ENCODE peak calls at places on chromosome 9, in seven cellular contexts. W, N, P, S, J, X and T are unnamed samples.

GRCh38 chr9:33159760-33160127 is 7.4 kb downstream of the B4GALT1 start:
- DNase-seq in X (peak; percentile 61), S (no peak), W (no peak), J (peak; percentile 58), N (no peak), P (peak; percentile 64), T (no peak)

GRCh38 chr9:127742435-127743088 is 7.5 kb upstream of the TOR2A start:
- DNase-seq in W (peak; percentile 68), N (peak; percentile 97), J (no peak), P (no peak), S (peak; percentile 90), X (no peak), T (peak; percentile 71)

GRCh38 chr9:36470891-36471290 is 70.8 kb upstream of the RNF38 start:
- DNase-seq in P (peak; percentile 61), N (no peak), W (peak; percentile 39), J (peak; percentile 70), X (peak; percentile 60), S (no peak), T (peak; percentile 73)

GRCh38 chr9:18296702-18297531 is 177.0 kb upstream of the ADAMTSL1 start:
- DNase-seq in J (no peak), S (no peak), P (no peak), X (no peak), W (no peak), N (no peak), T (no peak)

GRCh38 chr9:137382728-137383452 is 40.1 kb downstream of the EXD3 start:
- DNase-seq in W (no peak), P (peak; percentile 21), J (no peak), N (peak; percentile 45), X (no peak), S (no peak), T (no peak)

GRCh38 chr9:97307091-97307490 is 368 bp upstream of the CCDC180 start:
- DNase-seq in S (peak; percentile 97), J (peak; percentile 65), N (peak; percentile 99), P (peak; percentile 84), X (peak; percentile 57), W (peak; percentile 87), T (peak; percentile 54)

GRCh38 chr9:98081477-98082219 is 25.1 kb downstream of the NANS start:
- DNase-seq in J (peak; percentile 57), P (no peak), N (no peak), X (no peak), W (peak; percentile 37), S (no peak), T (peak; percentile 85)

GRCh38 chr9:95109456-95109855 is 208.1 kb downstream of the FANCC start:
- DNase-seq in X (no peak), S (no peak), J (no peak), P (no peak), W (no peak), N (no peak), T (no peak)

GRCh38 chr9:112339886-112340285 is 6.5 kb upstream of the PTBP3 start:
- DNase-seq in P (no peak), W (no peak), J (no peak), N (no peak), X (no peak), S (no peak), T (no peak)

GRCh38 chr9:96395964-96396363 is 12.5 kb upstream of the SLC35D2 start:
- DNase-seq in W (no peak), S (peak; percentile 34), X (no peak), J (no peak), N (peak; percentile 47), P (no peak), T (no peak)

GRCh38 chr9:21542780-21543179 is 60.7 kb upstream of the IFNE start:
- DNase-seq in P (no peak), X (no peak), W (no peak), J (no peak), N (no peak), S (no peak), T (no peak)

GRCh38 chr9:118455259-118455658 is 751.1 kb downstream of the TLR4 start:
- DNase-seq in J (no peak), X (no peak), N (no peak), P (no peak), W (no peak), S (no peak), T (no peak)

GRCh38 chr9:5205071-5205470 is 19.6 kb upstream of the INSL6 start:
- DNase-seq in P (no peak), N (no peak), J (no peak), W (no peak), S (no peak), X (no peak), T (no peak)

GRCh38 chr9:19994296-19994695 is 205.5 kb upstream of the SLC24A2 start:
- DNase-seq in W (no peak), N (no peak), S (no peak), X (no peak), J (no peak), P (no peak), T (peak; percentile 63)

GRCh38 chr9:128861501-128861900 is 20.2 kb downstream of the KYAT1 start:
- DNase-seq in W (no peak), S (no peak), J (no peak), P (no peak), X (no peak), N (no peak), T (no peak)

GRCh38 chr9:18604971-18605370 is 131.0 kb downstream of the ADAMTSL1 start:
- DNase-seq in S (no peak), X (no peak), P (no peak), N (no peak), W (no peak), J (no peak), T (no peak)

GRCh38 chr9:4985376-4986266 is 549 bp downstream of the JAK2 start:
- DNase-seq in P (peak; percentile 33), J (peak; percentile 77), N (peak; percentile 67), W (peak; percentile 70), S (peak; percentile 55), X (peak; percentile 37), T (no peak)

GRCh38 chr9:76904661-76905457 is 1.1 kb downstream of the PRUNE2 start:
- DNase-seq in X (no peak), N (no peak), J (peak; percentile 67), S (no peak), W (no peak), P (no peak), T (no peak)

GRCh38 chr9:98235126-98235525 is 20.3 kb downstream of the TBC1D2 start:
- DNase-seq in J (no peak), W (peak; percentile 4), N (no peak), X (no peak), P (no peak), S (no peak), T (no peak)

GRCh38 chr9:130034570-130034969 is 8.4 kb downstream of the FNBP1 start:
- DNase-seq in W (no peak), N (no peak), J (no peak), S (no peak), X (no peak), P (no peak), T (no peak)

GRCh38 chr9:132744881-132745761 is 74.9 kb downstream of the GTF3C4 start:
- DNase-seq in J (no peak), X (no peak), P (no peak), N (peak; percentile 76), W (peak; percentile 29), S (peak; percentile 85), T (no peak)

GRCh38 chr9:122379340-122379739 is 8.5 kb downstream of the PTGS1 start:
- DNase-seq in X (no peak), N (peak; percentile 66), S (no peak), P (no peak), J (no peak), W (no peak), T (no peak)

GRCh38 chr9:89522261-89522978 is 24.5 kb upstream of the SEMA4D start:
- DNase-seq in X (peak; percentile 39), W (no peak), P (no peak), N (no peak), J (peak; percentile 64), S (no peak), T (no peak)

GRCh38 chr9:100011062-100011681 is 87.6 kb downstream of the ERP44 start:
- DNase-seq in N (peak; percentile 79), W (peak; percentile 47), J (no peak), X (no peak), S (peak; percentile 62), P (no peak), T (peak; percentile 48)
- TF ChIP-seq CTCF in N (peak; percentile 78), W (peak; percentile 63), J (peak; percentile 51), X (peak; percentile 32), S (peak; percentile 88), P (peak; percentile 40), T (peak; percentile 63)

GRCh38 chr9:38422555-38423245 is 1.6 kb downstream of the IGFBPL1 start:
- DNase-seq in N (no peak), X (no peak), W (no peak), P (no peak), J (no peak), S (no peak), T (no peak)
- H3K27ac ChIP-seq in N (no peak overlapping the region), X (peak overlapping the region; percentile 75), W (no peak overlapping the region), P (no peak overlapping the region), J (no peak overlapping the region), S (no peak overlapping the region), T (no peak overlapping the region)

GRCh38 chr9:69104830-69105527 is 69.1 kb upstream of the TJP2 start:
- DNase-seq in S (no peak), X (no peak), N (peak; percentile 80), P (no peak), W (peak; percentile 88), J (peak; percentile 90), T (peak; percentile 90)
- TF ChIP-seq CTCF in S (no peak), X (no peak), N (no peak), P (no peak), W (no peak), J (no peak), T (no peak)

DNA sequence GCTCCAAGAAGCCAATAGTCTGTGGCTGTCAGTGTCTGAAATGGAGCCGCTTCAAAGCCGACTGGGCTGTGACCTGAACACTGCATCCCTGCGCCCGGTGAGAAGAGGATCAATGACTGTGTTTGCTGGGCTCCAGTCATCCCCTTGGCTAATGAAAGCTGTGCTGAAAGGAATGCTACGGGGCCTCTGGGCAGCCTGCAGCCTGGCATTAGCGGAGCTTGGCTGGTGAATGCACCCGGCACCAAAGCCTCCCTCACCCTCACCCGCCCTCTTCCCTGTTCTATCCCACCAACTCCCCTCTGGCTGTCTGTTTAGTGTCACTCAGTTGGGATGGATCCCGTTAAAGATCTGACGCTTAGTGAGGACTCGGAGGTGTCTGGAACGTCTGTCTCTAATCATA is 355.3 kb downstream of the BNC2 start:
- DNase-seq in P (no peak), S (peak; percentile 77), J (no peak), X (no peak), N (peak; percentile 57), W (peak; percentile 31), T (no peak)
- H3K27ac ChIP-seq in P (no peak overlapping the region), S (no peak overlapping the region), J (peak overlapping the region; percentile 75), X (peak overlapping the region; percentile 56), N (peak overlapping the region; percentile 76), W (peak overlapping the region; percentile 73), T (no peak overlapping the region)

GRCh38 chr9:114123031-114123977 is 24.2 kb upstream of the KIF12 start:
- DNase-seq in N (no peak), S (no peak), X (no peak), W (no peak), J (no peak), P (no peak), T (no peak)
- TF ChIP-seq CTCF in N (no peak), S (no peak), X (no peak), W (no peak), J (no peak), P (no peak), T (no peak)